ENCODE peak calls at places on chromosome 1, in six cellular contexts. One of them, this sample, is unnamed.

GRCh38 chr1:39391741-39392679 is 99.4 kb upstream of the BMP8A start:
- DNase-seq in mammary epithelial cell: peak; percentile 82
- DNase-seq in upper lobe of left lung: no peak
- DNase-seq in CD4-positive, alpha-beta T cell: no peak
- DNase-seq in ELR: peak; percentile 96
- DNase-seq in HuH-7.5: peak; percentile 12
- DNase-seq in this sample: no peak

GRCh38 chr1:11893907-11894251 is 32.3 kb downstream of the KIAA2013 start:
- DNase-seq in mammary epithelial cell: peak; percentile 42
- DNase-seq in upper lobe of left lung: peak; percentile 70
- DNase-seq in CD4-positive, alpha-beta T cell: peak; percentile 62
- DNase-seq in ELR: peak; percentile 53
- DNase-seq in HuH-7.5: peak; percentile 89
- DNase-seq in this sample: peak; percentile 79

GRCh38 chr1:181284978-181285377 is 196.5 kb downstream of the IER5 start:
- DNase-seq in mammary epithelial cell: no peak
- DNase-seq in upper lobe of left lung: no peak
- DNase-seq in CD4-positive, alpha-beta T cell: no peak
- DNase-seq in ELR: no peak
- DNase-seq in HuH-7.5: no peak
- DNase-seq in this sample: no peak

GRCh38 chr1:26012862-26013261 is 8.7 kb upstream of the EXTL1 start:
- DNase-seq in mammary epithelial cell: no peak
- DNase-seq in upper lobe of left lung: no peak
- DNase-seq in CD4-positive, alpha-beta T cell: no peak
- DNase-seq in ELR: no peak
- DNase-seq in HuH-7.5: no peak
- DNase-seq in this sample: peak; percentile 67

GRCh38 chr1:53144201-53144600 is 1.8 kb upstream of the SLC1A7 start:
- DNase-seq in mammary epithelial cell: no peak
- DNase-seq in upper lobe of left lung: no peak
- DNase-seq in CD4-positive, alpha-beta T cell: no peak
- DNase-seq in ELR: no peak
- DNase-seq in HuH-7.5: no peak
- DNase-seq in this sample: no peak

GRCh38 chr1:8075511-8076051 is 49.5 kb upstream of the ERRFI1 start:
- DNase-seq in mammary epithelial cell: peak; percentile 88
- DNase-seq in upper lobe of left lung: peak; percentile 81
- DNase-seq in CD4-positive, alpha-beta T cell: no peak
- DNase-seq in ELR: no peak
- DNase-seq in HuH-7.5: no peak
- DNase-seq in this sample: no peak

GRCh38 chr1:101713760-101714159 is 283.0 kb downstream of the OLFM3 start:
- DNase-seq in mammary epithelial cell: no peak
- DNase-seq in upper lobe of left lung: no peak
- DNase-seq in CD4-positive, alpha-beta T cell: no peak
- DNase-seq in ELR: no peak
- DNase-seq in HuH-7.5: no peak
- DNase-seq in this sample: no peak

GRCh38 chr1:153611356-153611755 is 1.6 kb downstream of the S100A16 start:
- DNase-seq in mammary epithelial cell: no peak
- DNase-seq in upper lobe of left lung: no peak
- DNase-seq in CD4-positive, alpha-beta T cell: no peak
- DNase-seq in ELR: peak; percentile 46
- DNase-seq in HuH-7.5: no peak
- DNase-seq in this sample: no peak

GRCh38 chr1:154221815-154222081 is 993 bp downstream of the UBAP2L start:
- DNase-seq in mammary epithelial cell: peak; percentile 39
- DNase-seq in upper lobe of left lung: no peak
- DNase-seq in CD4-positive, alpha-beta T cell: no peak
- DNase-seq in ELR: peak; percentile 70
- DNase-seq in HuH-7.5: no peak
- DNase-seq in this sample: peak; percentile 59

GRCh38 chr1:169550294-169550693 is 36.0 kb downstream of the F5 start:
- DNase-seq in mammary epithelial cell: peak; percentile 24
- DNase-seq in upper lobe of left lung: no peak
- DNase-seq in CD4-positive, alpha-beta T cell: no peak
- DNase-seq in ELR: peak; percentile 58
- DNase-seq in HuH-7.5: no peak
- DNase-seq in this sample: peak; percentile 33

GRCh38 chr1:228104526-228105251 is 1.6 kb upstream of the C1orf35 start:
- DNase-seq in mammary epithelial cell: no peak
- DNase-seq in upper lobe of left lung: no peak
- DNase-seq in CD4-positive, alpha-beta T cell: no peak
- DNase-seq in ELR: no peak
- DNase-seq in HuH-7.5: no peak
- DNase-seq in this sample: no peak

This sample was measured in T47D.